ENCODE peak calls at places on chromosomes 3 and 15, in eight cellular contexts. E is right cardiac atrium, T is NCI-H82, R is T-helper 2 cell, O is RPMI7951, H is AG09319, S is SJSA1, I is cardiac muscle cell. X is an unnamed sample.

GRCh38 chr3:194135806-194136518 is at the start of gene HES1:
- DNase-seq in I (peak), R (no peak), O (peak), H (peak), T (peak), S (peak), E (peak), X (peak)

GRCh38 chr15:96448923-96449322 is 118.4 kb downstream of the NR2F2 start:
- DNase-seq in H (no peak), T (peak), I (no peak), E (no peak), O (no peak), R (no peak), S (no peak), X (no peak)

GRCh38 chr15:100930306-100930848 is 11.2 kb downstream of the LRRK1 start:
- DNase-seq in I (no peak), T (no peak), O (no peak), S (no peak), R (no peak), E (no peak), H (no peak), X (no peak)

GRCh38 chr3:32841875-32842505 is 24.2 kb downstream of the TRIM71 start:
- DNase-seq in S (no peak), R (no peak), O (no peak), I (no peak), H (no peak), E (no peak), T (no peak), X (no peak)

GRCh38 chr3:190024912-190025311 is 95.8 kb downstream of the P3H2 start:
- DNase-seq in T (no peak), O (peak), H (no peak), R (no peak), S (no peak), E (no peak), I (no peak), X (no peak)

GRCh38 chr15:38414351-38414750 is 39.6 kb upstream of the FAM98B start:
- DNase-seq in R (no peak), E (peak), T (peak), H (peak), S (peak), I (peak), O (peak), X (peak)

GRCh38 chr3:33104803-33105202 is 7.9 kb upstream of the GLB1 start:
- DNase-seq in S (no peak), H (no peak), E (no peak), R (no peak), I (no peak), T (no peak), O (no peak), X (no peak)

GRCh38 chr15:34336333-34336732 is 1.2 kb downstream of the SLC12A6 start:
- DNase-seq in T (peak), H (no peak), R (no peak), O (no peak), S (no peak), E (no peak), I (no peak), X (no peak)

GRCh38 chr15:45729146-45729545 is 94.3 kb downstream of the SQOR start:
- DNase-seq in E (no peak), H (no peak), R (no peak), S (no peak), I (no peak), T (no peak), O (peak), X (no peak)

GRCh38 chr15:79811406-79812405 is 85.1 kb downstream of the MTHFS start:
- DNase-seq in H (peak), T (no peak), S (no peak), O (peak), R (no peak), I (peak), E (peak), X (peak)

GRCh38 chr3:30894521-30895289 is at the start of gene GADL1:
- DNase-seq in I (peak), S (peak), O (peak), R (no peak), H (no peak), E (peak), T (peak), X (peak)

GRCh38 chr3:35664460-35664919 is 25.2 kb downstream of the ARPP21 start:
- DNase-seq in R (no peak), T (peak), H (no peak), O (no peak), E (peak), S (no peak), I (peak), X (peak)

GRCh38 chr3:57164217-57164605 is 942 bp downstream of the IL17RD start:
- DNase-seq in T (no peak), O (peak), E (peak), S (no peak), R (no peak), I (peak), H (no peak), X (no peak)

GRCh38 chr3:20692675-20693074 is 506.7 kb upstream of the SGO1 start:
- DNase-seq in S (no peak), E (no peak), O (no peak), T (no peak), I (no peak), R (no peak), H (no peak), X (no peak)

GRCh38 chr3:60912876-60913275 is 338.4 kb downstream of the FHIT start:
- DNase-seq in H (no peak), S (no peak), R (no peak), I (no peak), E (no peak), T (no peak), O (peak), X (no peak)

GRCh38 chr3:22989716-22990115 is 213.4 kb upstream of the UBE2E2 start:
- DNase-seq in H (no peak), T (no peak), I (no peak), O (no peak), E (no peak), S (no peak), R (no peak), X (no peak)

GRCh38 chr3:129864519-129864918 is 29.0 kb downstream of the TMCC1 start:
- DNase-seq in O (no peak), I (no peak), R (no peak), S (no peak), E (no peak), T (no peak), H (no peak), X (no peak)

GRCh38 chr15:89654311-89654761 is 931 bp downstream of the KIF7 start:
- DNase-seq in H (no peak), O (peak), I (no peak), E (no peak), T (no peak), S (no peak), R (no peak), X (no peak)

GRCh38 chr3:17552351-17552750 is 190.1 kb downstream of the TBC1D5 start:
- DNase-seq in I (no peak), S (no peak), R (no peak), E (no peak), H (no peak), T (no peak), O (no peak), X (no peak)

GRCh38 chr3:108629974-108630373 is 40.5 kb downstream of the DZIP3 start:
- DNase-seq in E (no peak), O (no peak), R (no peak), H (no peak), S (no peak), I (no peak), T (no peak), X (no peak)

X was measured in myocyte.